ENCODE peak calls at places on chromosomes 1 and 21, in ten cellular contexts. J is lower leg skin, H is PC-9, X is AG09309, Y is neural progenitor cell, I is choroid plexus epithelial cell, G is prostate gland, Q is left lung, P is heart left ventricle, N is cardiac fibroblast. M is an unnamed sample.

GRCh38 chr1:45543599-45544417 is 6.8 kb upstream of the AKR1A1 start:
- DNase-seq in J (peak; percentile 61), H (no peak), X (no peak), Y (no peak), I (peak; percentile 26), G (no peak), Q (peak; percentile 86), P (peak; percentile 61), N (peak; percentile 25), M (no peak)

GRCh38 chr1:5423109-5423508 is 569.1 kb downstream of the NPHP4 start:
- DNase-seq in J (no peak), H (peak; percentile 66), X (no peak), Y (no peak), I (no peak), G (no peak), Q (no peak), P (no peak), N (no peak), M (no peak)

GRCh38 chr1:168088511-168089325 is 48.0 kb downstream of the GPR161 start:
- DNase-seq in J (no peak), H (no peak), X (no peak), Y (no peak), I (no peak), G (no peak), Q (no peak), P (no peak), N (no peak), M (no peak)

GRCh38 chr21:38628426-38628825 is 130.1 kb upstream of the ERG start:
- DNase-seq in J (no peak), H (no peak), X (no peak), Y (no peak), I (no peak), G (no peak), Q (no peak), P (no peak), N (no peak), M (no peak)

GRCh38 chr1:100862591-100862990 is 32.1 kb downstream of the EXTL2 start:
- DNase-seq in J (no peak), H (no peak), X (peak; percentile 61), Y (no peak), I (peak; percentile 68), G (no peak), Q (no peak), P (no peak), N (peak; percentile 71), M (peak; percentile 32)

GRCh38 chr1:29465755-29466154 is 229.4 kb downstream of the PTPRU start:
- DNase-seq in J (no peak), H (no peak), X (no peak), Y (peak; percentile 65), I (peak; percentile 39), G (no peak), Q (no peak), P (no peak), N (no peak), M (no peak)

GRCh38 chr1:53266038-53266437 is 27.7 kb upstream of the MAGOH start:
- DNase-seq in J (no peak), H (no peak), X (no peak), Y (peak; percentile 43), I (peak; percentile 32), G (no peak), Q (no peak), P (no peak), N (peak; percentile 17), M (no peak)

GRCh38 chr1:207711285-207711684 is 40.6 kb upstream of the CD46 start:
- DNase-seq in J (no peak), H (peak; percentile 7), X (no peak), Y (peak; percentile 2), I (peak; percentile 47), G (peak; percentile 51), Q (no peak), P (no peak), N (peak; percentile 22), M (no peak)

GRCh38 chr1:53431244-53431643 is 28.0 kb upstream of the DMRTB1 start:
- DNase-seq in J (no peak), H (no peak), X (no peak), Y (no peak), I (no peak), G (no peak), Q (no peak), P (no peak), N (no peak), M (no peak)

GRCh38 chr1:244234009-244234643 is 183.0 kb downstream of the ZBTB18 start:
- DNase-seq in J (no peak), H (no peak), X (no peak), Y (peak; percentile 63), I (no peak), G (no peak), Q (no peak), P (no peak), N (no peak), M (no peak)

GRCh38 chr1:244231572-244232315 is 180.7 kb downstream of the ZBTB18 start:
- DNase-seq in J (no peak), H (peak; percentile 41), X (no peak), Y (peak; percentile 38), I (peak; percentile 57), G (peak; percentile 25), Q (no peak), P (no peak), N (peak; percentile 29), M (no peak)

GRCh38 chr1:244230470-244230869 is 179.4 kb downstream of the ZBTB18 start:
- DNase-seq in J (no peak), H (no peak), X (no peak), Y (no peak), I (no peak), G (no peak), Q (no peak), P (no peak), N (no peak), M (no peak)

GRCh38 chr1:244226440-244226839 is 175.4 kb downstream of the ZBTB18 start:
- DNase-seq in J (no peak), H (no peak), X (no peak), Y (no peak), I (peak; percentile 46), G (no peak), Q (no peak), P (no peak), N (peak; percentile 59), M (no peak)

DNA sequence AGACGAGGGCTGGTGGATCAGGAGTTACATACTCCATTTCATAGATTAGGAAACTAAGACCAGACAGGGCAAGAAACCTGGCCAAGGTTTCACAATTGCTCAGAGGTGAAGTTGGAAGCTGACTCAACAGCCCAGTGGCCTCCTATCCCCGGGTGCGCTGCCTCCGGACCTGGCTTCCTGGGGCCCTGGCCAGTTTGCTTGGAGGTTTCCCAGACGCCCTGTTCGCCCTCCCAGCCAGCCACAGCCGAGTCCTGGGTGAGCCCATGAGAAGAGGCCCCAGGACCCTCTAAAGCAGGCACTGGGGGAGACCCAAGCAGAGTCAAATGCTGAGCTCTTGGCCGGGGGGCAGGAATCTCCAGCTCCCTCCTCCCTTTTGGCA is 180.1 kb downstream of the ZBTB18 start:
- DNase-seq in J (no peak), H (peak; percentile 34), X (no peak), Y (no peak), I (peak; percentile 45), G (no peak), Q (no peak), P (peak; percentile 32), N (peak; percentile 52), M (no peak)
- H3K4me3 ChIP-seq in J (no peak overlapping the region), H (peak overlapping the region; percentile 48), X (peak overlapping the region; percentile 27), Y (no peak overlapping the region), I (peak overlapping the region; percentile 37), G (peak overlapping the region; percentile 10), Q (no peak overlapping the region), P (peak overlapping the region; percentile 26), N (peak overlapping the region; percentile 2), M (no peak overlapping the region)

DNA sequence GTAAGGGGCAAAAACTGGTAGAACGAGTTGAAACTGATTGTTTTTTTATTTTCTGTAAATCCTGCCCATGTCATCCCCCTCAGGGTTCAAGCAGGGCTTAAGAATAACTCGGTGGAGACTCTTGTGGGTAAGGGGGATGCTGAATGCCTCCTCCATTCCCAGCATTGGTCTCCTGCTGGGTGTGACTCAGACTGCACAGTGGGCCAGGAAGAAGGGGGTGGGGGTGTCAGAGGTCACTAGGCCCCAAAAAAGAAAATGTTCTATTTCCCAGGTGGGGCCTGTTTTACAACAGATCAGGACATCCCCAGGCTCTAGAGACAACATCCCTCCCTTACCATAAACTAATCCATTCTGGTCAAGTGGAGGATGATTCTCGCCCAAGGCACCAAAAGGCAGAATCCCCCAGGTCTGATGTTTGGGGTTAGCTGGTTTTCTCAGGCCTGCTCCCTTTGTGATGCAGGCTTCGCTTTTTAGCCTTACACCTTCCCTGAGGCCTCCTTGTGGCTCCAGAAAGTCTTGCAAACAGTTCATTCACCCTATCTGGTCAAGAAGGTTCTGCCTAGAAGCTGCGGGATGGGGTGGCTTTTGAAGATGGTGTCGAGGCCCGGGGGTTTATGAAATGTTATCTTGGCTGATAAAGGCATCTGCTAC is 10.7 kb upstream of the GRHL3 start:
- DNase-seq in J (no peak), H (no peak), X (no peak), Y (peak; percentile 64), I (peak; percentile 68), G (no peak), Q (no peak), P (no peak), N (peak; percentile 32), M (no peak)
- TF ChIP-seq CTCF in J (no peak), H (peak; percentile 32), X (peak; percentile 52), Y (peak; percentile 51), I (peak; percentile 72), G (no peak), Q (no peak), P (no peak), N (peak; percentile 41), M (peak; percentile 17)

GRCh38 chr1:32181065-32181464 is 1.6 kb downstream of the TXLNA start:
- DNase-seq in J (no peak), H (no peak), X (no peak), Y (no peak), I (no peak), G (no peak), Q (no peak), P (no peak), N (no peak), M (no peak)
- H3K4me3 ChIP-seq in J (no peak overlapping the region), H (peak overlapping the region; percentile 93), X (peak overlapping the region; percentile 85), Y (peak overlapping the region; percentile 70), I (peak overlapping the region; percentile 77), G (peak overlapping the region; percentile 59), Q (peak overlapping the region; percentile 80), P (peak overlapping the region; percentile 75), N (peak overlapping the region; percentile 76), M (peak overlapping the region; percentile 59)

GRCh38 chr1:110540891-110541685 is 22.1 kb upstream of the KCNA10 start:
- DNase-seq in J (no peak), H (no peak), X (no peak), Y (no peak), I (no peak), G (no peak), Q (no peak), P (no peak), N (no peak), M (no peak)
- TF ChIP-seq CTCF in J (no peak), H (no peak), X (no peak), Y (no peak), I (no peak), G (no peak), Q (no peak), P (no peak), N (no peak), M (no peak)